ENCODE peak calls at places on chromosomes 16 and 17, in five cellular contexts. C is fibroblast of gingiva, G is heart left ventricle, J is tibial nerve, K is fibroblast of mammary gland. B is an unnamed sample.

GRCh38 chr16:82079892-82080291 is 44.8 kb downstream of the HSD17B2 start:
- DNase-seq in C (no peak), J (no peak), K (no peak), G (no peak), B (no peak)

GRCh38 chr17:12512712-12513355 is 152.9 kb upstream of the MYOCD start:
- DNase-seq in G (no peak), K (peak), C (peak), J (no peak), B (peak)

GRCh38 chr17:3801792-3802191 is 804 bp upstream of the ITGAE start:
- DNase-seq in K (no peak), G (no peak), C (no peak), J (no peak), B (no peak)

GRCh38 chr17:81966343-81967243 is 5.6 kb upstream of the NOTUM start:
- DNase-seq in C (peak), G (peak), K (no peak), J (no peak), B (peak)

GRCh38 chr16:72195609-72196008 is 23.7 kb upstream of the PMFBP1 start:
- DNase-seq in J (no peak), G (no peak), K (no peak), C (no peak), B (no peak)

GRCh38 chr16:84329016-84329415 is 34.3 kb downstream of the WFDC1 start:
- DNase-seq in C (no peak), J (no peak), K (no peak), G (no peak), B (no peak)

GRCh38 chr16:2773188-2773968 is 3.7 kb downstream of the ELOB start:
- DNase-seq in G (no peak), J (no peak), K (peak), C (peak), B (peak)

GRCh38 chr17:28473542-28473941 is at the start of gene SLC13A2:
- DNase-seq in K (no peak), G (no peak), C (no peak), J (no peak), B (no peak)

GRCh38 chr16:12575288-12575687 is 228.4 kb downstream of the CPPED1 start:
- DNase-seq in K (no peak), J (no peak), G (no peak), C (no peak), B (no peak)

GRCh38 chr17:965311-965989 is 14.1 kb downstream of the NXN start:
- DNase-seq in C (no peak), G (no peak), K (no peak), J (no peak), B (no peak)

GRCh38 chr16:10868562-10869469 is 8.2 kb upstream of the CIITA start:
- DNase-seq in K (no peak), G (peak), C (no peak), J (no peak), B (no peak)

GRCh38 chr16:77894054-77894632 is 105.8 kb downstream of the VAT1L start:
- DNase-seq in J (no peak), K (no peak), G (peak), C (no peak), B (no peak)

GRCh38 chr17:44367219-44367618 is 3.6 kb upstream of the FAM171A2 start:
- DNase-seq in C (no peak), G (no peak), J (no peak), K (no peak), B (no peak)

GRCh38 chr17:81033535-81034167 is 1.3 kb upstream of the BAIAP2 start:
- DNase-seq in K (no peak), J (no peak), C (no peak), G (no peak), B (no peak)

GRCh38 chr17:63435681-63436522 is 10.2 kb downstream of the CYB561 start:
- DNase-seq in K (no peak), G (no peak), C (no peak), J (no peak), B (no peak)

GRCh38 chr16:15592324-15592723 is 50.6 kb downstream of the MARF1 start:
- DNase-seq in G (no peak), K (no peak), J (no peak), C (no peak), B (no peak)

GRCh38 chr16:28166394-28167208 is 45.2 kb downstream of the XPO6 start:
- DNase-seq in G (no peak), K (peak), C (no peak), J (no peak), B (no peak)

GRCh38 chr17:80652751-80653330 is 108.2 kb downstream of the RPTOR start:
- DNase-seq in C (no peak), G (no peak), K (peak), J (no peak), B (no peak)

GRCh38 chr17:39651908-39652634 is 13.1 kb upstream of the TCAP start:
- DNase-seq in G (no peak), K (no peak), C (no peak), J (no peak), B (no peak)

GRCh38 chr16:5031601-5032000 is 2.1 kb downstream of the NAGPA start:
- DNase-seq in J (no peak), C (no peak), K (peak), G (no peak), B (no peak)

GRCh38 chr17:66777689-66778225 is 57.2 kb upstream of the CACNG5 start:
- DNase-seq in C (no peak), G (no peak), J (no peak), K (no peak), B (no peak)